ENCODE peak calls at places on chromosome 11, in four cellular contexts. S, V, U and H are unnamed samples.

GRCh38 chr11:116513894-116514293 is 258.9 kb downstream of the BUD13 start:
- DNase-seq in S (no peak), V (no peak), U (no peak), H (peak)

GRCh38 chr11:71066311-71066710 is 186.1 kb downstream of the SHANK2 start:
- DNase-seq in S (no peak), V (no peak), U (no peak), H (no peak)

GRCh38 chr11:17798253-17798652 is 63.7 kb downstream of the KCNC1 start:
- DNase-seq in S (no peak), V (no peak), U (no peak), H (no peak)

GRCh38 chr11:75816561-75817239 is 1.7 kb downstream of the UVRAG start:
- DNase-seq in S (no peak), V (no peak), U (no peak), H (no peak)

GRCh38 chr11:58121101-58121500 is 4.2 kb downstream of the OR9I1 start:
- DNase-seq in S (no peak), V (no peak), U (no peak), H (no peak)

GRCh38 chr11:65274734-65275682 is 13.2 kb downstream of the POLA2 start:
- DNase-seq in S (peak), V (peak), U (peak), H (peak)

GRCh38 chr11:69337211-69337721 is 43.3 kb downstream of the MYEOV start:
- DNase-seq in S (no peak), V (no peak), U (peak), H (peak)

GRCh38 chr11:9688716-9689511 is 25.0 kb downstream of the SWAP70 start:
- DNase-seq in S (no peak), V (no peak), U (no peak), H (peak)

GRCh38 chr11:96331556-96332168 is 11.3 kb downstream of the MAML2 start:
- DNase-seq in S (no peak), V (peak), U (peak), H (no peak)

GRCh38 chr11:96334219-96334618 is 8.8 kb downstream of the MAML2 start:
- DNase-seq in S (no peak), V (no peak), U (no peak), H (no peak)

GRCh38 chr11:96335389-96335788 is 7.6 kb downstream of the MAML2 start:
- DNase-seq in S (no peak), V (no peak), U (no peak), H (no peak)

GRCh38 chr11:96332236-96332761 is 10.7 kb downstream of the MAML2 start:
- DNase-seq in S (no peak), V (no peak), U (no peak), H (no peak)

DNA sequence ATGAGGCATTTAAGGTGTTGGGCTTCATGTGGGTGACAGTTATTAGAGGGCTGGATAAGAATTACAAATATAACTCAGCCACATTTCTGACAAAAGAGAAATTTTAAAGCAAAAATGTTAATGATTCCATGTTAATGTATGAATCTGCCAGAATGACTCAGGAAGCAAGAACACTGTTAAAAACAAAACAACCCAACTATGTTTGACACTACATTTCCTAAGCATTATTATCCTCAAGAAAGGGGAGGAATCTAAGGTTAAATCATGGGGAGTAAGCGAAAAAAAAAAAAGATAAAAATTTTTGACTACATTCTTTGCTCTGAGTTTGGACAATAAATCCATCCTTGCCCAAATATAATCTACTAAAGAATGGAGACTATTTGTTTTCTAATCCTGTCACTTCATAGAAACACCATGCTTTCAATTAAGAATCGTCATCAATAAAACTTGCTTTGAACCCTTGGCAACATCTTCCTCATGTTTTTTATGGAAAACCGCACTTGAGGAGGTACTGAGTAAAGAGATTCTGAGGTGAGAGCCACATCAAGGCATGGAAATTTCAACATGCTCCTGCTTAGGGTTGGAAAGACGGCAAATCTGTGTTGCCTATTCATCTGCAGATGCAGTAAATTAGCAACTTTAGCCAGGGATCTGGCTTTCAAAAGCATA is 9.8 kb downstream of the MAML2 start:
- DNase-seq in S (no peak), V (no peak), U (no peak), H (no peak)
- H3K4me3 ChIP-seq in S (no peak), V (no peak), U (no peak), H (no peak)

GRCh38 chr11:83222499-83222898 is 29.0 kb downstream of the ANKRD42 start:
- DNase-seq in S (no peak), V (no peak), U (no peak), H (no peak)

GRCh38 chr11:83220279-83220678 is 26.8 kb downstream of the ANKRD42 start:
- DNase-seq in S (no peak), V (no peak), U (no peak), H (no peak)

GRCh38 chr11:83223457-83223856 is 29.9 kb downstream of the ANKRD42 start:
- DNase-seq in S (no peak), V (no peak), U (no peak), H (no peak)

GRCh38 chr11:83221694-83222093 is 28.2 kb downstream of the ANKRD42 start:
- DNase-seq in S (no peak), V (no peak), U (no peak), H (no peak)

DNA sequence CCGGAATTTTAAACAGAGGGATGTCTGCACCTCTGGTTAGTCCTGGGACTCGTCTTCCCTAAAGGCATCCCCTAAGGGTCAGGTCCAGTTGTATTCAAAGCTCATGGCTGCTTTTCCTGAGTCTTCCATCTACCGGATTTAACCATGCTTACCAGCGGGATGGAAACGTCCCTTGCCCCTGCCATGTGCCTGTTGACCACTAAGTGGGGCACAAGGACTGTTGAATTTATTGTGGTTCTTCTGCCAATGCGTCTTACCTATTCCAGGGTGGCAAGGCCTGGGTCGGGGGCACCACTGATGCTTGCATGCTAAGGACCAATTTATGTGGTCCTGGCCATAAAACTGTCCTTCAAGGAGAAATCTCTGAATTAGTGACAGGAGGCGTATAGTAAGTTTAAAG is 25.6 kb downstream of the ANKRD42 start:
- DNase-seq in S (no peak), V (no peak), U (no peak), H (no peak)
- TF ChIP-seq CTCF in S (peak), V (no peak), U (no peak), H (peak)

GRCh38 chr11:45061641-45062040 is 84.8 kb upstream of the PRDM11 start:
- DNase-seq in S (no peak), V (no peak), U (no peak), H (no peak)

GRCh38 chr11:45062974-45063635 is 83.3 kb upstream of the PRDM11 start:
- DNase-seq in S (no peak), V (no peak), U (no peak), H (no peak)

GRCh38 chr11:45062115-45062514 is 84.3 kb upstream of the PRDM11 start:
- DNase-seq in S (no peak), V (no peak), U (no peak), H (no peak)

GRCh38 chr11:45060707-45061106 is 85.7 kb upstream of the PRDM11 start:
- DNase-seq in S (no peak), V (no peak), U (no peak), H (no peak)

GRCh38 chr11:45063669-45064068 is 82.8 kb upstream of the PRDM11 start:
- DNase-seq in S (no peak), V (no peak), U (no peak), H (no peak)
- H3K4me3 ChIP-seq in S (no peak), V (no peak), U (no peak), H (no peak)

DNA sequence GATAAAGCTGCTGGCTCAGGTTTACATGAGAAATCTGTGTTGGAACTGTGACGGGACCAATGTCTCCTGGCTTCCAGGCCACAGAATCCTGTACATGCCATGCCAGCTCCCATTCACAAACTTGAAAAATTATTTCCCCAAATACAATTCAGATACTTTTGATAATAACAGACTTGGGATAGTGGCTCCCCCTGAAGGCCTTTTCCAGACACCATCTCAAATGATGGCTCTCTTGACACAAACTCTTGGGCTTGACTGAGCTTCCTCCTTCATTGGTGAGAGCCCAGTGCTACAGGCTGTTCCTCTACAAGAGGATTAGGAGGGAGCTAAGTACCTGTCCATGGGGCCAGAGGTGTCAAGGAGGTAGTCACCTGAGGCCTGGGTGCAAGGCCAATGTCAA is 104.7 kb upstream of the PAX6 start:
- DNase-seq in S (no peak), V (no peak), U (no peak), H (no peak)
- TF ChIP-seq CTCF in S (no peak), V (no peak), U (no peak), H (no peak)

DNA sequence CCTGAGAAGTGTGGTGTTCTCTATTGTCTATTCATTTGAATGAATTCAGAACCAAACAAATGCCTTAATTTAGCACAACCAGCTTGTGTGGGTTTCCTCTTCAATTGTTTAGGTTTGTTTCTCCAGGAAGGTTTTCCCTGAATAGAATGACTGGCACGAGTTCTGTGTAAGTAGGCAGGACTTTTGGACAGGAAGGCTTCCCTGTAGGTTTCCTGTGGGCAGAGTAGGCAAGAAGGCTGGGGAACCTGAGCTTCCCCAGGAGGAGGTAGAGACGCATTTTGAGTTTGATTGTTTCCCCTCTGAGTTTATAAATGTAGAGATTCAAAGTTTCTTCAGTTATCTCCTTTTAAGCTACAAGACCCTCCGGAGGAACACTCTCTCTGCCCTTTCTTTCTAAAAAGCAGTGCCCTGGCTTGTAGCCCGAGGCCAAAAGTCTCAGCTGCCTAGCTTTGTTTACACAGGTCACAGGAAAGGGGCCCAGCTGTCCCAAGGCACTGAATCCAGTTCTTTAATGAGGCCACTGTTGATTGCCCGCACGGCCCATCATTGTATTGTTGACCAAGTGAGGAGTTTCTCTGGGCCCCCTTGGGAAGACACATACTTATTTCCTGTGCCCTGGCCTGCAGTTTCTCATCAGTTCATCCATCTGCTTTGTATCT is 66.6 kb upstream of the RDX start:
- DNase-seq in S (no peak), V (no peak), U (no peak), H (no peak)
- H3K4me3 ChIP-seq in S (no peak), V (no peak), U (no peak), H (no peak)

DNA sequence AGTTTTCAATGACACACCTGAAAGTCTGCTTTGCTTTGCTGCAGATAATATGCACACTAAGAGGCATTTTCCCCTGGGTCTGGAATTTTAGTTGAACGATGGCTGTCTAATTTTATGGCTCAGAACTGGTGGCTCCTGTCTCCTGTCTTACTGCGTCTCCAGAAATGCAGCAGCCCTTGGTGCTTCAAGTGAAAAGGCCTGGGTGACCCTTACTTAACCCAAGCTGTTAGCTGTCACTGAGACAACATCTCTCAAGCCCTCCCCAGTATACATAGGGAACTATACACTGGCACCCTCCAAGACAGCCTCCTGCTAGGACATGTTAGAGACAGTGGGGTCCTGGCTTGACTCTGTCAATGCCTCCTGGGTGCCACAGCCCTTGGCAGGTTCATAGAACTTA is 57.6 kb upstream of the CSNK2A3 start:
- DNase-seq in S (no peak), V (no peak), U (no peak), H (no peak)
- TF ChIP-seq CTCF in S (no peak), V (no peak), U (no peak), H (no peak)

DNA sequence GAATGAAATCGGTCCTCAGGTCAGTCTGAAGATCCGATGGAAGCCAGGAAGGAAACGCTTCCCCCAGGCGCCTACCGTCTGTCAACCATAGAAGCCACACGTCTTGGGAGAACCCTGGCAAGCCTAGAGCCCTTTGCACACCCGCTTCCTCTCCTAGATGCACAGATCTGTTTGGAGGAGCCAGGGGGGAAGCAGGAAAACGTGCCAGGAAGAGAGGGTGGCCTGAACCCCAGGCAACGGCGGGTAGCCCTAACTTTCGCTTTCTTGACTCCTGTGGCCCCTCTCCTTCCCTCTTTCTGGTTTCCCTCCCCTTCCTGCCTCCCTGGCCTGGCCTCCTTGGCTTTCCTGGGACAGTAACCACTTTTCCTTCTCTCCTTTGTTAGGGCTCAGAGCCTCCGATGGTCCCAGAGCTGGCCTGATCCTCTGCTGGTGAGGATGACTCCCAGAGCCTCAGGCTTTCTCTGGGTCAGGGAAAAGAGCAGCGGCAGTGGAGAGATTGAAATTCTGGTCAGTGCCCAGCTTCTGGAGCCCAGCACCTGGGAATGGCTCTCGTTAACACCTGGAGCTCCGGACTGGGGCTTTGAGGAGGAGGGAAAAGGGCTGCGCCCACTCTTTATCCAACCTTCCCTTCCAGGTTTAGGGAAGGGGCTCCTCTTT is 2.1 kb downstream of the FXYD6 start:
- DNase-seq in S (no peak), V (no peak), U (no peak), H (no peak)
- H3K4me3 ChIP-seq in S (no peak), V (no peak), U (peak), H (no peak)

GRCh38 chr11:43806976-43807375 is 73.7 kb upstream of the ALKBH3 start:
- DNase-seq in S (no peak), V (no peak), U (no peak), H (no peak)

GRCh38 chr11:43812471-43812870 is 68.2 kb upstream of the ALKBH3 start:
- DNase-seq in S (no peak), V (no peak), U (no peak), H (no peak)

GRCh38 chr11:43810929-43811596 is 69.6 kb upstream of the ALKBH3 start:
- DNase-seq in S (no peak), V (no peak), U (no peak), H (no peak)
- TF ChIP-seq CTCF in S (no peak), V (no peak), U (no peak), H (peak)

GRCh38 chr11:72111803-72112540 is 523 bp downstream of the ANAPC15 start:
- DNase-seq in S (peak), V (peak), U (peak), H (peak)

GRCh38 chr11:72113170-72113808 is 794 bp upstream of the ANAPC15 start:
- DNase-seq in S (no peak), V (no peak), U (no peak), H (no peak)

GRCh38 chr11:72112541-72113136 is at the start of gene ANAPC15:
- DNase-seq in S (peak), V (peak), U (peak), H (peak)

GRCh38 chr11:72116019-72116755 is 3.7 kb upstream of the ANAPC15 start:
- DNase-seq in S (no peak), V (no peak), U (no peak), H (no peak)

DNA sequence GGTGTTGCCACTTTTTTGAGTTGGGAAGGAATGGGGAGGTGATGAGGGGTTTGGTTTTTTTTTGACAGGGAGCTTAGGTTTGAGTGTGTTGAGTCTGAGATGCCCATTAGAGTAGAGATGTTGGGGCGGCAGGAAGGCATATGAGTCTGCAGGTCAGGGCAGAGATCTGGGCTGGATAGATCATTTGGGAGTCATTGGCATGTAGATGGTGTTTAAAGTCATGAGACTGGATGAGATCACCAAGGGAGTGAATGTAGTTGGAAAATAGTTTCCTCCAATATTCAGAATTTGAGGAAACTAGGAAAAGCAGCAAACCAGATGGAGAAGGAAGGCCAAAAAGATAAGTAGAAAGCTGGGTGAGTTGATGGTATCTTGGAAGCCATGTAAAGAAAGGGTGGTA is 2.1 kb upstream of the ANAPC15 start:
- DNase-seq in S (no peak), V (no peak), U (no peak), H (no peak)
- H3K4me3 ChIP-seq in S (no peak), V (no peak), U (no peak), H (no peak)